ENCODE peak calls at places on chromosome 1, in five cellular contexts. One of them, this sample, is unnamed.

GRCh38 chr1:5950994-5951749 is 41.1 kb downstream of the NPHP4 start:
- DNase-seq in fibroblast of mammary gland: no peak
- DNase-seq in AG04450: no peak
- DNase-seq in SW 1271: no peak
- DNase-seq in neural progenitor cell: no peak
- DNase-seq in this sample: no peak

GRCh38 chr1:2594001-2594640 is 7.5 kb downstream of the PRXL2B start:
- DNase-seq in fibroblast of mammary gland: no peak
- DNase-seq in AG04450: no peak
- DNase-seq in SW 1271: no peak
- DNase-seq in neural progenitor cell: no peak
- DNase-seq in this sample: no peak

GRCh38 chr1:181061891-181062777 is 26.4 kb upstream of the IER5 start:
- DNase-seq in fibroblast of mammary gland: no peak
- DNase-seq in AG04450: no peak
- DNase-seq in SW 1271: no peak
- DNase-seq in neural progenitor cell: no peak
- DNase-seq in this sample: no peak

GRCh38 chr1:59340411-59341307 is 43.8 kb downstream of the FGGY start:
- DNase-seq in fibroblast of mammary gland: no peak
- DNase-seq in AG04450: no peak
- DNase-seq in SW 1271: no peak
- DNase-seq in neural progenitor cell: no peak
- DNase-seq in this sample: no peak

GRCh38 chr1:153768316-153769126 is 6.7 kb upstream of the SLC27A3 start:
- DNase-seq in fibroblast of mammary gland: no peak
- DNase-seq in AG04450: no peak
- DNase-seq in SW 1271: no peak
- DNase-seq in neural progenitor cell: no peak
- DNase-seq in this sample: no peak

GRCh38 chr1:198253668-198254067 is 96.9 kb downstream of the NEK7 start:
- DNase-seq in fibroblast of mammary gland: peak
- DNase-seq in AG04450: no peak
- DNase-seq in SW 1271: no peak
- DNase-seq in neural progenitor cell: peak
- DNase-seq in this sample: no peak

GRCh38 chr1:101025283-101025679 is 303 bp downstream of the DPH5 start:
- DNase-seq in fibroblast of mammary gland: peak
- DNase-seq in AG04450: no peak
- DNase-seq in SW 1271: peak
- DNase-seq in neural progenitor cell: no peak
- DNase-seq in this sample: peak

GRCh38 chr1:184753608-184754478 is 815 bp downstream of the EDEM3 start:
- DNase-seq in fibroblast of mammary gland: peak
- DNase-seq in AG04450: peak
- DNase-seq in SW 1271: peak
- DNase-seq in neural progenitor cell: peak
- DNase-seq in this sample: peak

GRCh38 chr1:184792450-184792969 is 37.9 kb upstream of the EDEM3 start:
- DNase-seq in fibroblast of mammary gland: peak
- DNase-seq in AG04450: peak
- DNase-seq in SW 1271: peak
- DNase-seq in neural progenitor cell: no peak
- DNase-seq in this sample: peak

GRCh38 chr1:218488986-218489385 is 143.8 kb downstream of the TGFB2 start:
- DNase-seq in fibroblast of mammary gland: no peak
- DNase-seq in AG04450: no peak
- DNase-seq in SW 1271: peak
- DNase-seq in neural progenitor cell: peak
- DNase-seq in this sample: no peak

GRCh38 chr1:38858833-38859560 is 575 bp downstream of the RRAGC start:
- DNase-seq in fibroblast of mammary gland: peak
- DNase-seq in AG04450: no peak
- DNase-seq in SW 1271: peak
- DNase-seq in neural progenitor cell: no peak
- DNase-seq in this sample: no peak

GRCh38 chr1:170932236-170932635 is 3.1 kb upstream of the MROH9 start:
- DNase-seq in fibroblast of mammary gland: no peak
- DNase-seq in AG04450: no peak
- DNase-seq in SW 1271: no peak
- DNase-seq in neural progenitor cell: no peak
- DNase-seq in this sample: no peak

GRCh38 chr1:71783096-71783495 is 499.2 kb downstream of the NEGR1 start:
- DNase-seq in fibroblast of mammary gland: no peak
- DNase-seq in AG04450: no peak
- DNase-seq in SW 1271: no peak
- DNase-seq in neural progenitor cell: no peak
- DNase-seq in this sample: no peak

GRCh38 chr1:150777544-150777943 is 12.0 kb upstream of the CTSS start:
- DNase-seq in fibroblast of mammary gland: no peak
- DNase-seq in AG04450: no peak
- DNase-seq in SW 1271: no peak
- DNase-seq in neural progenitor cell: no peak
- DNase-seq in this sample: no peak

GRCh38 chr1:245370175-245370825 is 215.5 kb downstream of the KIF26B start:
- DNase-seq in fibroblast of mammary gland: no peak
- DNase-seq in AG04450: no peak
- DNase-seq in SW 1271: no peak
- DNase-seq in neural progenitor cell: no peak
- DNase-seq in this sample: no peak

GRCh38 chr1:204962742-204963632 is 80.0 kb upstream of the CNTN2 start:
- DNase-seq in fibroblast of mammary gland: no peak
- DNase-seq in AG04450: no peak
- DNase-seq in SW 1271: no peak
- DNase-seq in neural progenitor cell: no peak
- DNase-seq in this sample: no peak